ENCODE peak calls at places on chromosomes 7 and 10, in six cellular contexts. V is activated naive CD4-positive, alpha-beta T cell; F is non-pigmented ciliary epithelial cell; L is glomerular endothelial cell; T is left lung; D is mesendoderm. H is an unnamed sample.

GRCh38 chr10:24901686-24902399 is 50.6 kb downstream of the PRTFDC1 start:
- DNase-seq in V (no peak), F (peak; percentile 80), L (no peak), T (no peak), D (peak; percentile 19), H (peak; percentile 77)

GRCh38 chr7:32929430-32930161 is 27.6 kb upstream of the FKBP9 start:
- DNase-seq in V (no peak), F (no peak), L (no peak), T (no peak), D (no peak), H (no peak)

GRCh38 chr10:33681580-33681979 is 347.1 kb upstream of the NRP1 start:
- DNase-seq in V (no peak), F (no peak), L (no peak), T (no peak), D (no peak), H (no peak)

GRCh38 chr7:43753843-43754242 is 4.6 kb upstream of the BLVRA start:
- DNase-seq in V (no peak), F (no peak), L (no peak), T (no peak), D (no peak), H (no peak)

GRCh38 chr10:132294561-132295320 is 13.0 kb downstream of the STK32C start:
- DNase-seq in V (no peak), F (no peak), L (no peak), T (peak; percentile 47), D (peak; percentile 53), H (no peak)

GRCh38 chr7:25624837-25625236 is 396.6 kb upstream of the NPVF start:
- DNase-seq in V (no peak), F (no peak), L (no peak), T (no peak), D (no peak), H (no peak)

GRCh38 chr7:95238252-95238938 is 85.9 kb downstream of the PON1 start:
- DNase-seq in V (no peak), F (no peak), L (no peak), T (no peak), D (no peak), H (no peak)

GRCh38 chr7:107353701-107354100 is 116.2 kb upstream of the GPR22 start:
- DNase-seq in V (no peak), F (peak; percentile 13), L (no peak), T (no peak), D (no peak), H (no peak)

GRCh38 chr7:157634401-157635147 is 297.8 kb downstream of the DNAJB6 start:
- DNase-seq in V (no peak), F (no peak), L (no peak), T (no peak), D (no peak), H (no peak)

GRCh38 chr7:41448104-41448503 is 254.8 kb downstream of the INHBA start:
- DNase-seq in V (no peak), F (no peak), L (no peak), T (no peak), D (no peak), H (no peak)

GRCh38 chr7:47253650-47254080 is 328.2 kb downstream of the TNS3 start:
- DNase-seq in V (no peak), F (peak; percentile 19), L (no peak), T (no peak), D (peak; percentile 66), H (no peak)

GRCh38 chr10:58326967-58327381 is 7.8 kb upstream of the UBE2D1 start:
- DNase-seq in V (no peak), F (no peak), L (no peak), T (peak; percentile 76), D (no peak), H (peak; percentile 30)

GRCh38 chr7:100965723-100966541 is 3.4 kb upstream of the MUC12 start:
- DNase-seq in V (no peak), F (no peak), L (no peak), T (peak; percentile 94), D (peak; percentile 99), H (no peak)

GRCh38 chr10:98030093-98030821 is at the start of gene CRTAC1:
- DNase-seq in V (no peak), F (no peak), L (no peak), T (peak; percentile 84), D (peak; percentile 84), H (no peak)

GRCh38 chr7:105838273-105839141 is 37.9 kb downstream of the ATXN7L1 start:
- DNase-seq in V (no peak), F (peak; percentile 23), L (no peak), T (no peak), D (peak; percentile 79), H (no peak)

GRCh38 chr7:32694182-32694581 is 197.4 kb downstream of the KBTBD2 start:
- DNase-seq in V (no peak), F (no peak), L (no peak), T (no peak), D (no peak), H (no peak)

GRCh38 chr7:68176974-68177373 is 1180.3 kb downstream of the TYW1 start:
- DNase-seq in V (no peak), F (peak; percentile 9), L (no peak), T (no peak), D (peak; percentile 93), H (no peak)

GRCh38 chr10:68096913-68097509 is 12.3 kb upstream of the MYPN start:
- DNase-seq in V (no peak), F (peak; percentile 82), L (no peak), T (no peak), D (peak; percentile 85), H (peak; percentile 73)

GRCh38 chr7:51010534-51010933 is 227.8 kb upstream of the GRB10 start:
- DNase-seq in V (no peak), F (no peak), L (no peak), T (no peak), D (no peak), H (no peak)

GRCh38 chr7:121530251-121531174 is 134.4 kb upstream of the FAM3C start:
- DNase-seq in V (no peak), F (peak; percentile 99), L (peak; percentile 72), T (no peak), D (peak; percentile 9), H (peak; percentile 78)

GRCh38 chr7:104499975-104500374 is 171.6 kb downstream of the LHFPL3 start:
- DNase-seq in V (no peak), F (no peak), L (no peak), T (no peak), D (no peak), H (no peak)

GRCh38 chr7:27106181-27106905 is 3.9 kb upstream of the HOXA2 start:
- DNase-seq in V (no peak), F (no peak), L (no peak), T (peak; percentile 77), D (peak; percentile 70), H (no peak)

GRCh38 chr7:2012044-2012900 is 220.5 kb downstream of the MAD1L1 start:
- DNase-seq in V (no peak), F (no peak), L (no peak), T (peak; percentile 77), D (no peak), H (no peak)

GRCh38 chr7:143480501-143480900 is 2.8 kb downstream of the TAS2R41 start:
- DNase-seq in V (no peak), F (no peak), L (no peak), T (no peak), D (no peak), H (peak; percentile 34)

GRCh38 chr10:31011660-31012022 is 20.0 kb downstream of the ZNF438 start:
- DNase-seq in V (no peak), F (no peak), L (no peak), T (no peak), D (no peak), H (no peak)

GRCh38 chr7:80907612-80908011 is 11.2 kb downstream of the SEMA3C start:
- DNase-seq in V (no peak), F (no peak), L (no peak), T (no peak), D (no peak), H (no peak)

GRCh38 chr10:58952747-58953466 is 223.5 kb upstream of the PHYHIPL start:
- DNase-seq in V (no peak), F (no peak), L (peak; percentile 14), T (no peak), D (peak; percentile 57), H (no peak)

GRCh38 chr7:17991866-17992648 is 35.6 kb downstream of the PRPS1L1 start:
- DNase-seq in V (no peak), F (no peak), L (no peak), T (no peak), D (peak; percentile 46), H (no peak)

GRCh38 chr10:110081914-110082313 is 74.1 kb downstream of the ADD3 start:
- DNase-seq in V (no peak), F (no peak), L (peak; percentile 88), T (no peak), D (peak; percentile 86), H (no peak)

GRCh38 chr7:29875741-29876140 is 69.4 kb downstream of the WIPF3 start:
- DNase-seq in V (no peak), F (no peak), L (no peak), T (no peak), D (no peak), H (no peak)

GRCh38 chr7:2032030-2032875 is 200.5 kb downstream of the MAD1L1 start:
- DNase-seq in V (no peak), F (no peak), L (no peak), T (peak; percentile 61), D (peak; percentile 61), H (no peak)

H was measured in BJ.